ENCODE peak calls at places on chromosomes 6 and 20, in nine cellular contexts. W is SK-MEL-5; R is hypothalamus; X is RKO; U is left cardiac atrium; D is mesothelial cell of epicardium; G is central memory CD4-positive, alpha-beta T cell; A is activated naive CD4-positive, alpha-beta T cell; I is cardiac fibroblast. T is an unnamed sample.

GRCh38 chr6:101391772-101392560 is 1.5 kb upstream of the GRIK2 start:
- DNase-seq in A (no peak), W (peak), X (no peak), R (peak), D (no peak), U (no peak), G (no peak), I (no peak), T (no peak)

GRCh38 chr20:53907968-53908751 is 162.2 kb downstream of the BCAS1 start:
- DNase-seq in W (no peak), A (no peak), D (no peak), R (no peak), I (no peak), G (no peak), U (no peak), X (no peak), T (no peak)

GRCh38 chr6:69018911-69019310 is 383.8 kb downstream of the ADGRB3 start:
- DNase-seq in X (no peak), U (no peak), G (no peak), A (no peak), W (no peak), D (no peak), R (no peak), I (no peak), T (no peak)

GRCh38 chr6:43776799-43777776 is 7.1 kb downstream of the VEGFA start:
- DNase-seq in X (no peak), I (no peak), G (no peak), U (peak), W (no peak), A (no peak), D (no peak), R (no peak), T (no peak)

GRCh38 chr6:152318278-152318677 is 318.9 kb downstream of the SYNE1 start:
- DNase-seq in D (no peak), A (no peak), X (no peak), U (no peak), R (no peak), G (no peak), I (peak), W (no peak), T (no peak)

GRCh38 chr20:11851646-11852045 is 66.0 kb upstream of the BTBD3 start:
- DNase-seq in A (no peak), U (no peak), I (no peak), R (no peak), D (no peak), W (no peak), X (no peak), G (no peak), T (no peak)

GRCh38 chr6:100452998-100453397 is 11.7 kb downstream of the SIM1 start:
- DNase-seq in U (no peak), G (no peak), R (no peak), D (no peak), A (no peak), W (no peak), I (no peak), X (no peak), T (no peak)

GRCh38 chr6:127813682-127814027 is 87.2 kb downstream of the THEMIS start:
- DNase-seq in X (no peak), I (no peak), W (no peak), A (no peak), G (no peak), D (no peak), R (no peak), U (no peak), T (no peak)

GRCh38 chr20:58716476-58717277 is 24.1 kb downstream of the NPEPL1 start:
- DNase-seq in W (no peak), R (no peak), A (no peak), I (no peak), D (peak), X (no peak), U (peak), G (no peak), T (peak)

GRCh38 chr20:36441027-36441414 is 100.3 kb upstream of the MYL9 start:
- DNase-seq in D (no peak), W (no peak), I (no peak), G (no peak), A (no peak), R (no peak), U (no peak), X (no peak), T (no peak)

GRCh38 chr6:140594806-140595128 is 1220.3 kb upstream of the CITED2 start:
- DNase-seq in G (no peak), R (no peak), U (no peak), D (no peak), W (no peak), A (no peak), X (no peak), I (no peak), T (no peak)

GRCh38 chr6:125415921-125416320 is 114.2 kb upstream of the HDDC2 start:
- DNase-seq in W (no peak), U (no peak), G (no peak), D (no peak), R (no peak), X (no peak), A (no peak), I (peak), T (no peak)

GRCh38 chr6:167750956-167751358 is 75.8 kb upstream of the AFDN start:
- DNase-seq in X (no peak), U (peak), R (peak), G (no peak), W (no peak), D (no peak), A (no peak), I (no peak), T (peak)

GRCh38 chr6:151675746-151676459 is 131.6 kb upstream of the ESR1 start:
- DNase-seq in W (peak), D (peak), R (no peak), A (peak), X (peak), U (no peak), G (peak), I (peak), T (no peak)

GRCh38 chr6:87136963-87137362 is 18.4 kb upstream of the ZNF292 start:
- DNase-seq in R (no peak), U (no peak), A (no peak), W (no peak), G (no peak), I (no peak), X (no peak), D (no peak), T (no peak)

GRCh38 chr20:6426287-6426891 is 303.6 kb upstream of the FERMT1 start:
- DNase-seq in W (no peak), R (no peak), A (no peak), X (no peak), D (no peak), U (no peak), G (no peak), I (no peak), T (no peak)

GRCh38 chr6:12363651-12364381 is 73.7 kb downstream of the EDN1 start:
- DNase-seq in I (no peak), D (no peak), G (no peak), A (no peak), X (no peak), W (no peak), R (no peak), U (no peak), T (no peak)